ENCODE peak calls at places on chromosomes 1 and 21, in seven cellular contexts. H is thoracic aorta, Y is cardiac muscle cell, P is GM13977, K is astrocyte of the spinal cord, M is gastrocnemius medialis, V is Peyer's patch. T is an unnamed sample.

GRCh38 chr1:177558372-177558771 is 387.6 kb downstream of the BRINP2 start:
- DNase-seq in H (no peak), Y (no peak), P (no peak), K (no peak), M (no peak), V (no peak), T (no peak)

GRCh38 chr1:156476501-156477298 is 23.9 kb downstream of the MEF2D start:
- DNase-seq in H (no peak), Y (peak; percentile 62), P (no peak), K (peak; percentile 79), M (peak; percentile 72), V (no peak), T (no peak)

GRCh38 chr1:192889082-192889481 is 80.2 kb downstream of the RGS2 start:
- DNase-seq in H (no peak), Y (no peak), P (no peak), K (no peak), M (no peak), V (no peak), T (no peak)

GRCh38 chr1:167641786-167642500 is 11.9 kb downstream of the RCSD1 start:
- DNase-seq in H (no peak), Y (no peak), P (no peak), K (no peak), M (no peak), V (no peak), T (no peak)

GRCh38 chr1:65260851-65261473 is 48.4 kb upstream of the DNAJC6 start:
- DNase-seq in H (no peak), Y (no peak), P (peak; percentile 23), K (peak; percentile 70), M (no peak), V (no peak), T (no peak)

GRCh38 chr1:20848162-20848561 is 61.1 kb upstream of the HP1BP3 start:
- DNase-seq in H (no peak), Y (no peak), P (no peak), K (peak; percentile 40), M (no peak), V (no peak), T (no peak)

GRCh38 chr21:42787613-42788012 is 91.7 kb downstream of the WDR4 start:
- DNase-seq in H (no peak), Y (no peak), P (no peak), K (no peak), M (no peak), V (no peak), T (no peak)

GRCh38 chr1:227759345-227760300 is 24.4 kb downstream of the SNAP47 start:
- DNase-seq in H (no peak), Y (peak; percentile 83), P (no peak), K (peak; percentile 98), M (peak; percentile 95), V (no peak), T (no peak)

GRCh38 chr1:232627645-232628334 is 2.1 kb downstream of the SIPA1L2 start:
- DNase-seq in H (no peak), Y (peak; percentile 25), P (no peak), K (peak; percentile 40), M (no peak), V (no peak), T (no peak)

GRCh38 chr1:33120436-33121231 is 39.7 kb downstream of the AZIN2 start:
- DNase-seq in H (no peak), Y (no peak), P (no peak), K (no peak), M (no peak), V (no peak), T (no peak)

GRCh38 chr1:233897325-233898162 is 6.9 kb upstream of the SLC35F3 start:
- DNase-seq in H (no peak), Y (no peak), P (peak; percentile 58), K (no peak), M (no peak), V (no peak), T (no peak)

GRCh38 chr1:153957744-153958110 is 685 bp downstream of the CRTC2 start:
- DNase-seq in H (no peak), Y (no peak), P (peak; percentile 69), K (peak; percentile 35), M (no peak), V (peak; percentile 63), T (no peak)

GRCh38 chr1:28718166-28718565 is 18.6 kb upstream of the YTHDF2 start:
- DNase-seq in H (no peak), Y (no peak), P (no peak), K (no peak), M (no peak), V (no peak), T (no peak)

GRCh38 chr1:34419662-34420061 is 243.0 kb downstream of the C1orf94 start:
- DNase-seq in H (no peak), Y (no peak), P (no peak), K (no peak), M (no peak), V (no peak), T (no peak)

GRCh38 chr21:44931137-44931500 is 8.7 kb upstream of the SLX9 start:
- DNase-seq in H (no peak), Y (peak; percentile 78), P (peak; percentile 81), K (no peak), M (no peak), V (peak; percentile 79), T (no peak)

GRCh38 chr1:100611086-100611485 is 73.1 kb downstream of the GPR88 start:
- DNase-seq in H (no peak), Y (no peak), P (no peak), K (no peak), M (no peak), V (no peak), T (no peak)

GRCh38 chr1:174999926-175000696 is at the start of gene CACYBP:
- DNase-seq in H (no peak), Y (peak; percentile 41), P (no peak), K (peak; percentile 25), M (peak; percentile 28), V (peak; percentile 43), T (peak; percentile 56)

GRCh38 chr21:45381865-45382697 is 22.9 kb upstream of the COL18A1 start:
- DNase-seq in H (no peak), Y (no peak), P (no peak), K (no peak), M (no peak), V (no peak), T (peak; percentile 22)

GRCh38 chr1:232974971-232975370 is 24.6 kb downstream of the NTPCR start:
- DNase-seq in H (no peak), Y (peak; percentile 60), P (no peak), K (peak; percentile 48), M (no peak), V (no peak), T (no peak)

GRCh38 chr1:19743180-19743579 is 56.5 kb downstream of the TMCO4 start:
- DNase-seq in H (no peak), Y (no peak), P (no peak), K (no peak), M (no peak), V (no peak), T (no peak)

GRCh38 chr1:28064064-28064463 is 24.3 kb downstream of the EYA3 start:
- DNase-seq in H (no peak), Y (peak; percentile 52), P (peak; percentile 18), K (peak; percentile 56), M (no peak), V (no peak), T (no peak)

GRCh38 chr1:99643021-99643779 is 2.7 kb upstream of the PALMD start:
- DNase-seq in H (no peak), Y (no peak), P (no peak), K (no peak), M (no peak), V (no peak), T (no peak)

GRCh38 chr1:27004471-27005165 is 8.0 kb downstream of the TENT5B start:
- DNase-seq in H (no peak), Y (peak; percentile 70), P (no peak), K (no peak), M (no peak), V (no peak), T (no peak)
- TF ChIP-seq CTCF in H (no peak), Y (no peak), P (no peak), K (no peak), M (no peak), V (no peak), T (no peak)

GRCh38 chr1:10384219-10384618 is 14.6 kb upstream of the PGD start:
- DNase-seq in H (no peak), Y (no peak), P (no peak), K (no peak), M (no peak), V (no peak), T (no peak)

GRCh38 chr1:10386761-10387482 is 11.9 kb upstream of the PGD start:
- DNase-seq in H (no peak), Y (no peak), P (no peak), K (no peak), M (no peak), V (no peak), T (no peak)

GRCh38 chr1:10389271-10389973 is 9.4 kb upstream of the PGD start:
- DNase-seq in H (no peak), Y (no peak), P (no peak), K (no peak), M (no peak), V (no peak), T (no peak)

GRCh38 chr1:10388387-10388715 is 10.5 kb upstream of the PGD start:
- DNase-seq in H (no peak), Y (no peak), P (no peak), K (no peak), M (no peak), V (no peak), T (no peak)

GRCh38 chr1:10387611-10388386 is 11.1 kb upstream of the PGD start:
- DNase-seq in H (no peak), Y (peak; percentile 68), P (no peak), K (peak; percentile 82), M (no peak), V (no peak), T (no peak)
- TF ChIP-seq CTCF in H (no peak), Y (no peak), P (no peak), K (no peak), M (no peak), V (no peak), T (no peak)

GRCh38 chr1:94068096-94068830 is 52.7 kb downstream of the ABCA4 start:
- DNase-seq in H (no peak), Y (no peak), P (no peak), K (peak; percentile 71), M (no peak), V (no peak), T (no peak)
- TF ChIP-seq CTCF in H (no peak), Y (no peak), P (no peak), K (no peak), M (no peak), V (no peak), T (no peak)

GRCh38 chr1:207401578-207401977 is 52.5 kb upstream of the CR2 start:
- DNase-seq in H (no peak), Y (no peak), P (no peak), K (no peak), M (no peak), V (no peak), T (no peak)

GRCh38 chr1:207396360-207396759 is 57.8 kb upstream of the CR2 start:
- DNase-seq in H (no peak), Y (no peak), P (no peak), K (no peak), M (no peak), V (no peak), T (no peak)

GRCh38 chr1:207393610-207394009 is 60.5 kb upstream of the CR2 start:
- DNase-seq in H (no peak), Y (peak; percentile 77), P (no peak), K (peak; percentile 87), M (no peak), V (no peak), T (no peak)

GRCh38 chr1:207398986-207399385 is 55.1 kb upstream of the CR2 start:
- DNase-seq in H (no peak), Y (no peak), P (no peak), K (no peak), M (no peak), V (no peak), T (no peak)

GRCh38 chr1:207397525-207397926 is 56.6 kb upstream of the CR2 start:
- DNase-seq in H (no peak), Y (no peak), P (no peak), K (no peak), M (no peak), V (no peak), T (no peak)
- TF ChIP-seq CTCF in H (no peak), Y (no peak), P (peak; percentile 16), K (no peak), M (no peak), V (no peak), T (no peak)